ENCODE peak calls at places on chromosomes 7 and 10, in four cellular contexts. One of them, this sample, is unnamed.

GRCh38 chr10:88555190-88555894 is 27.8 kb downstream of the RNLS start:
- DNase-seq in transverse colon: no peak
- DNase-seq in suprapubic skin: no peak
- DNase-seq in uterus: no peak
- DNase-seq in this sample: no peak

GRCh38 chr7:23093546-23093945 is 12.0 kb upstream of the KLHL7 start:
- DNase-seq in transverse colon: no peak
- DNase-seq in suprapubic skin: no peak
- DNase-seq in uterus: no peak
- DNase-seq in this sample: no peak

GRCh38 chr10:98516352-98516751 is 69.6 kb upstream of the HPS1 start:
- DNase-seq in transverse colon: no peak
- DNase-seq in suprapubic skin: no peak
- DNase-seq in uterus: no peak
- DNase-seq in this sample: no peak

GRCh38 chr10:8242295-8242872 is 187.9 kb downstream of the GATA3 start:
- DNase-seq in transverse colon: no peak
- DNase-seq in suprapubic skin: no peak
- DNase-seq in uterus: no peak
- DNase-seq in this sample: no peak

GRCh38 chr10:99784025-99784730 is 1.7 kb downstream of the ABCC2 start:
- DNase-seq in transverse colon: no peak
- DNase-seq in suprapubic skin: no peak
- DNase-seq in uterus: no peak
- DNase-seq in this sample: no peak

GRCh38 chr7:150784954-150785353 is 15.2 kb downstream of the TMEM176B start:
- DNase-seq in transverse colon: peak
- DNase-seq in suprapubic skin: no peak
- DNase-seq in uterus: no peak
- DNase-seq in this sample: peak

GRCh38 chr7:38584443-38585210 is 46.5 kb downstream of the AMPH start:
- DNase-seq in transverse colon: no peak
- DNase-seq in suprapubic skin: no peak
- DNase-seq in uterus: no peak
- DNase-seq in this sample: no peak

GRCh38 chr7:149422065-149422913 is 38.6 kb downstream of the ZNF777 start:
- DNase-seq in transverse colon: peak
- DNase-seq in suprapubic skin: no peak
- DNase-seq in uterus: no peak
- DNase-seq in this sample: peak

GRCh38 chr7:97024209-97025129 is at the start of gene DLX5:
- DNase-seq in transverse colon: no peak
- DNase-seq in suprapubic skin: peak
- DNase-seq in uterus: no peak
- DNase-seq in this sample: no peak

GRCh38 chr10:71548494-71548846 is 151.8 kb downstream of the CDH23 start:
- DNase-seq in transverse colon: no peak
- DNase-seq in suprapubic skin: no peak
- DNase-seq in uterus: no peak
- DNase-seq in this sample: no peak

GRCh38 chr10:104796817-104797216 is 155.7 kb downstream of the SORCS3 start:
- DNase-seq in transverse colon: no peak
- DNase-seq in suprapubic skin: no peak
- DNase-seq in uterus: no peak
- DNase-seq in this sample: no peak

GRCh38 chr7:29812185-29812876 is 6.0 kb downstream of the WIPF3 start:
- DNase-seq in transverse colon: no peak
- DNase-seq in suprapubic skin: no peak
- DNase-seq in uterus: no peak
- DNase-seq in this sample: no peak

GRCh38 chr7:2438181-2438580 is 34.8 kb downstream of the CHST12 start:
- DNase-seq in transverse colon: no peak
- DNase-seq in suprapubic skin: no peak
- DNase-seq in uterus: no peak
- DNase-seq in this sample: no peak

GRCh38 chr7:107103369-107103768 is 58.9 kb downstream of the PRKAR2B start:
- DNase-seq in transverse colon: no peak
- DNase-seq in suprapubic skin: no peak
- DNase-seq in uterus: no peak
- DNase-seq in this sample: no peak

GRCh38 chr7:9031386-9031785 is 598.0 kb downstream of the NXPH1 start:
- DNase-seq in transverse colon: no peak
- DNase-seq in suprapubic skin: no peak
- DNase-seq in uterus: no peak
- DNase-seq in this sample: no peak

GRCh38 chr10:63010203-63010602 is 122.9 kb upstream of the NRBF2 start:
- DNase-seq in transverse colon: no peak
- DNase-seq in suprapubic skin: no peak
- DNase-seq in uterus: no peak
- DNase-seq in this sample: no peak

GRCh38 chr10:80468806-80469421 is 14.8 kb downstream of the TSPAN14 start:
- DNase-seq in transverse colon: no peak
- DNase-seq in suprapubic skin: no peak
- DNase-seq in uterus: no peak
- DNase-seq in this sample: no peak
- H3K27ac ChIP-seq in transverse colon: peak
- H3K27ac ChIP-seq in suprapubic skin: peak
- H3K27ac ChIP-seq in uterus: peak
- H3K27ac ChIP-seq in this sample: peak

GRCh38 chr7:24723178-24723530 is 34.1 kb downstream of the GSDME start:
- DNase-seq in transverse colon: no peak
- DNase-seq in suprapubic skin: no peak
- DNase-seq in uterus: no peak
- DNase-seq in this sample: no peak
- TF ChIP-seq CTCF in transverse colon: no peak
- TF ChIP-seq CTCF in suprapubic skin: no peak
- TF ChIP-seq CTCF in uterus: no peak
- TF ChIP-seq CTCF in this sample: no peak

GRCh38 chr7:26197153-26198115 is 3.1 kb downstream of the HNRNPA2B1 start:
- DNase-seq in transverse colon: no peak
- DNase-seq in suprapubic skin: no peak
- DNase-seq in uterus: no peak
- DNase-seq in this sample: no peak
- TF ChIP-seq POLR2A in transverse colon: no peak
- TF ChIP-seq POLR2A in suprapubic skin: no peak
- TF ChIP-seq POLR2A in uterus: no peak
- TF ChIP-seq POLR2A in this sample: no peak

DNA sequence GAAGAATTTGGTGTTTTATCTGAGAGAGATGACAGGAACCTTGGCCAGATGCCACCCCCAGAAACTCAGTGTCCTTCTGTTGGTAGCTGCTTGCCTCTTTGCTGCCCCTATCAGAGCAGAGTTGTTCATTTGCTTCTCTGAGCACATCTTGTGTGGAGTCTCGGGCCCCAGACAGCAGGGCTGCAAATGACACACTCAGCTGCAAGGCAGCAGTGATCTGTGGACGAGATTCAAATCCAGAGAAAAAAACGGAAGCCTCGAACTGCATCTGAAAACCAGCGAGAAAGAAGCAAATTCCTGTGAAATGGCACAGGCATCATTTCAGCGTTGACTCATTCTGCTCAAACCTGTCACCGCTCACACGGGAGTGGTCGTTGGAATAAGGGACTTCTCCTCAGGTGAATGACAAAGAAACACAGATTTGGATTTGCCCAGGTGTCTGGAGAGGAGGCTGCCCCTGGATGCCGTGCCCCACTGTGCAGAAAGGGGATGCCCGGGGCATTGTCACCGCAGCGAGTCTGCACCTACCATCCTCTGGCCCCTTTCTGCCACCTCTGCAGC is 144.7 kb downstream of the PFKFB3 start:
- DNase-seq in transverse colon: no peak
- DNase-seq in suprapubic skin: no peak
- DNase-seq in uterus: no peak
- DNase-seq in this sample: no peak
- H3K27ac ChIP-seq in transverse colon: peak
- H3K27ac ChIP-seq in suprapubic skin: no peak
- H3K27ac ChIP-seq in uterus: no peak
- H3K27ac ChIP-seq in this sample: no peak

GRCh38 chr7:158816995-158817394 is 12.3 kb downstream of the ESYT2 start:
- DNase-seq in transverse colon: peak
- DNase-seq in suprapubic skin: no peak
- DNase-seq in uterus: no peak
- DNase-seq in this sample: no peak
- TF ChIP-seq CTCF in transverse colon: no peak
- TF ChIP-seq CTCF in suprapubic skin: no peak
- TF ChIP-seq CTCF in uterus: no peak
- TF ChIP-seq CTCF in this sample: no peak

GRCh38 chr10:103661198-103661950 is 167.9 kb downstream of the NEURL1 start:
- DNase-seq in transverse colon: peak
- DNase-seq in suprapubic skin: peak
- DNase-seq in uterus: peak
- DNase-seq in this sample: peak
- TF ChIP-seq POLR2A in transverse colon: peak
- TF ChIP-seq POLR2A in suprapubic skin: no peak
- TF ChIP-seq POLR2A in uterus: peak
- TF ChIP-seq POLR2A in this sample: peak

GRCh38 chr10:14664345-14664744 is 110.4 kb downstream of the FAM107B start:
- DNase-seq in transverse colon: no peak
- DNase-seq in suprapubic skin: no peak
- DNase-seq in uterus: no peak
- DNase-seq in this sample: no peak

GRCh38 chr10:14665865-14666857 is 108.5 kb downstream of the FAM107B start:
- DNase-seq in transverse colon: no peak
- DNase-seq in suprapubic skin: no peak
- DNase-seq in uterus: no peak
- DNase-seq in this sample: no peak

GRCh38 chr10:14667748-14668147 is 106.9 kb downstream of the FAM107B start:
- DNase-seq in transverse colon: no peak
- DNase-seq in suprapubic skin: no peak
- DNase-seq in uterus: no peak
- DNase-seq in this sample: no peak

GRCh38 chr10:14667270-14667669 is 107.4 kb downstream of the FAM107B start:
- DNase-seq in transverse colon: no peak
- DNase-seq in suprapubic skin: no peak
- DNase-seq in uterus: peak
- DNase-seq in this sample: no peak

DNA sequence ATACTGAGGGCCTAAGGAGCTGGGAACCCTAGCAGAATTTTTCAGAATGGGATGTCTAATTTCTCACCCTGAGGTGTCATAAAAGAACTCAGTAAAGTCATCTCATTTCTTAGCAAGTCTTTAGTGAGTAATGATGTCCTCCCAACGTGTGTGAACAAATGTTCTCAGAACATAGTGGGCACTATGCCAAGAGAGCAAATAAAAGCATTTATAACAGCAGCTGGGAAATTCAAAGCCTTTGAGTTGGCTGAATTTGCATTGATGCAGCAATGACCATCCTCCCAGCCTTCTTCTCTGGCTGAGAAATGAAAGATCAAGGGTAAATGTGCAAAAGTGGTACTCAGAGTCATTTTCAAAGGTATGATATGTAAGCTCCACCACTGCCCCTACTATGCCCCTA is 109.4 kb downstream of the FAM107B start:
- DNase-seq in transverse colon: no peak
- DNase-seq in suprapubic skin: no peak
- DNase-seq in uterus: no peak
- DNase-seq in this sample: no peak
- H3K27ac ChIP-seq in transverse colon: peak
- H3K27ac ChIP-seq in suprapubic skin: no peak
- H3K27ac ChIP-seq in uterus: peak
- H3K27ac ChIP-seq in this sample: no peak

DNA sequence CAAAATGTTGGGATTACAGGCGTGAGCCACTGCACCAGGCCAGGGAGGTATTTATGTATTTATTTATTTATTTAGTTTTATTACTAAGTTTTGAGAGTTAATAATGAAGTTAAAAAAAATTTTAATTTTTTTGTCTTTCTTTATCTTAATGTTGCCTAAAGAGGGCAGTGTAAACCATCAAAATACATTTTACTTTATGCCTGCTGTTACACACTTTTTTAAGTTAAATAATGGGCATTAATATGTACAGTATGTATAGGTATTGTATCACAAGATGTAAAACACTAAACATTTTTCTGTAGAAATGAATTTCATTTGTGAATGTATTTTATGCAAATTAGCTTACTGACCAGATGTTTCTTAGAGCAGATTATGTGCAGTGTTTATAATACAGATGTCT is 129.4 kb downstream of the AASS start:
- DNase-seq in transverse colon: no peak
- DNase-seq in suprapubic skin: no peak
- DNase-seq in uterus: no peak
- DNase-seq in this sample: no peak
- TF ChIP-seq CTCF in transverse colon: no peak
- TF ChIP-seq CTCF in suprapubic skin: no peak
- TF ChIP-seq CTCF in uterus: no peak
- TF ChIP-seq CTCF in this sample: no peak

GRCh38 chr7:33108931-33109757 is at the start of gene RP9:
- DNase-seq in transverse colon: peak
- DNase-seq in suprapubic skin: peak
- DNase-seq in uterus: peak
- DNase-seq in this sample: peak
- TF ChIP-seq POLR2A in transverse colon: no peak
- TF ChIP-seq POLR2A in suprapubic skin: no peak
- TF ChIP-seq POLR2A in uterus: peak
- TF ChIP-seq POLR2A in this sample: peak